ENCODE peak calls at places on chromosomes 3 and 15, in ten cellular contexts. One of them, this sample, is unnamed.

GRCh38 chr3:149227591-149228268 is 6.1 kb upstream of the CP start:
- DNase-seq in GM04503: no peak
- DNase-seq in GM12865: no peak
- DNase-seq in T-helper 17 cell: no peak
- DNase-seq in activated T-helper 9 cell treated with anti-CD3 and anti-CD28 coated beads, Interleukin-2, amount 50 U/mL, for 16 hours: no peak
- DNase-seq in amniotic stem cell: no peak
- DNase-seq in AG04450: no peak
- DNase-seq in caudate nucleus: no peak
- DNase-seq in effector memory CD4-positive, alpha-beta T cell: no peak
- DNase-seq in AG04449: no peak
- DNase-seq in this sample: no peak

GRCh38 chr3:13019243-13019701 is 54.0 kb downstream of the IQSEC1 start:
- DNase-seq in GM04503: peak; percentile 27
- DNase-seq in GM12865: no peak
- DNase-seq in T-helper 17 cell: no peak
- DNase-seq in activated T-helper 9 cell treated with anti-CD3 and anti-CD28 coated beads, Interleukin-2, amount 50 U/mL, for 16 hours: no peak
- DNase-seq in amniotic stem cell: peak; percentile 18
- DNase-seq in AG04450: peak; percentile 71
- DNase-seq in caudate nucleus: no peak
- DNase-seq in effector memory CD4-positive, alpha-beta T cell: no peak
- DNase-seq in AG04449: no peak
- DNase-seq in this sample: no peak

GRCh38 chr3:32817561-32818430 is at the start of gene TRIM71:
- DNase-seq in GM04503: no peak
- DNase-seq in GM12865: no peak
- DNase-seq in T-helper 17 cell: no peak
- DNase-seq in activated T-helper 9 cell treated with anti-CD3 and anti-CD28 coated beads, Interleukin-2, amount 50 U/mL, for 16 hours: no peak
- DNase-seq in amniotic stem cell: no peak
- DNase-seq in AG04450: no peak
- DNase-seq in caudate nucleus: no peak
- DNase-seq in effector memory CD4-positive, alpha-beta T cell: no peak
- DNase-seq in AG04449: no peak
- DNase-seq in this sample: no peak

GRCh38 chr3:87771338-87772059 is 287.3 kb downstream of the CGGBP1 start:
- DNase-seq in GM04503: peak; percentile 8
- DNase-seq in GM12865: peak; percentile 66
- DNase-seq in T-helper 17 cell: peak; percentile 7
- DNase-seq in activated T-helper 9 cell treated with anti-CD3 and anti-CD28 coated beads, Interleukin-2, amount 50 U/mL, for 16 hours: no peak
- DNase-seq in amniotic stem cell: no peak
- DNase-seq in AG04450: no peak
- DNase-seq in caudate nucleus: no peak
- DNase-seq in effector memory CD4-positive, alpha-beta T cell: no peak
- DNase-seq in AG04449: no peak
- DNase-seq in this sample: peak; percentile 18

GRCh38 chr3:24953060-24953771 is 458.6 kb upstream of the THRB start:
- DNase-seq in GM04503: no peak
- DNase-seq in GM12865: no peak
- DNase-seq in T-helper 17 cell: no peak
- DNase-seq in activated T-helper 9 cell treated with anti-CD3 and anti-CD28 coated beads, Interleukin-2, amount 50 U/mL, for 16 hours: no peak
- DNase-seq in amniotic stem cell: no peak
- DNase-seq in AG04450: no peak
- DNase-seq in caudate nucleus: no peak
- DNase-seq in effector memory CD4-positive, alpha-beta T cell: no peak
- DNase-seq in AG04449: no peak
- DNase-seq in this sample: no peak

GRCh38 chr15:70137975-70138374 is 40.3 kb upstream of the TLE3 start:
- DNase-seq in GM04503: no peak
- DNase-seq in GM12865: no peak
- DNase-seq in T-helper 17 cell: no peak
- DNase-seq in activated T-helper 9 cell treated with anti-CD3 and anti-CD28 coated beads, Interleukin-2, amount 50 U/mL, for 16 hours: no peak
- DNase-seq in amniotic stem cell: no peak
- DNase-seq in AG04450: no peak
- DNase-seq in caudate nucleus: no peak
- DNase-seq in effector memory CD4-positive, alpha-beta T cell: no peak
- DNase-seq in AG04449: no peak
- DNase-seq in this sample: no peak

GRCh38 chr3:175741951-175742350 is 882.8 kb downstream of the NAALADL2 start:
- DNase-seq in GM04503: no peak
- DNase-seq in GM12865: no peak
- DNase-seq in T-helper 17 cell: no peak
- DNase-seq in activated T-helper 9 cell treated with anti-CD3 and anti-CD28 coated beads, Interleukin-2, amount 50 U/mL, for 16 hours: no peak
- DNase-seq in amniotic stem cell: no peak
- DNase-seq in AG04450: peak; percentile 3
- DNase-seq in caudate nucleus: no peak
- DNase-seq in effector memory CD4-positive, alpha-beta T cell: no peak
- DNase-seq in AG04449: peak; percentile 21
- DNase-seq in this sample: no peak

GRCh38 chr15:84855032-84855645 is 29.3 kb upstream of the SLC28A1 start:
- DNase-seq in GM04503: no peak
- DNase-seq in GM12865: no peak
- DNase-seq in T-helper 17 cell: no peak
- DNase-seq in activated T-helper 9 cell treated with anti-CD3 and anti-CD28 coated beads, Interleukin-2, amount 50 U/mL, for 16 hours: no peak
- DNase-seq in amniotic stem cell: no peak
- DNase-seq in AG04450: no peak
- DNase-seq in caudate nucleus: no peak
- DNase-seq in effector memory CD4-positive, alpha-beta T cell: no peak
- DNase-seq in AG04449: no peak
- DNase-seq in this sample: no peak

GRCh38 chr3:20652249-20652648 is 466.2 kb upstream of the SGO1 start:
- DNase-seq in GM04503: no peak
- DNase-seq in GM12865: no peak
- DNase-seq in T-helper 17 cell: no peak
- DNase-seq in activated T-helper 9 cell treated with anti-CD3 and anti-CD28 coated beads, Interleukin-2, amount 50 U/mL, for 16 hours: no peak
- DNase-seq in amniotic stem cell: no peak
- DNase-seq in AG04450: no peak
- DNase-seq in caudate nucleus: no peak
- DNase-seq in effector memory CD4-positive, alpha-beta T cell: no peak
- DNase-seq in AG04449: no peak
- DNase-seq in this sample: no peak

GRCh38 chr15:67172172-67172571 is 82.3 kb downstream of the AAGAB start:
- DNase-seq in GM04503: no peak
- DNase-seq in GM12865: no peak
- DNase-seq in T-helper 17 cell: no peak
- DNase-seq in activated T-helper 9 cell treated with anti-CD3 and anti-CD28 coated beads, Interleukin-2, amount 50 U/mL, for 16 hours: no peak
- DNase-seq in amniotic stem cell: no peak
- DNase-seq in AG04450: no peak
- DNase-seq in caudate nucleus: no peak
- DNase-seq in effector memory CD4-positive, alpha-beta T cell: no peak
- DNase-seq in AG04449: no peak
- DNase-seq in this sample: no peak

GRCh38 chr15:62440310-62440709 is 275.2 kb upstream of the C2CD4B start:
- DNase-seq in GM04503: no peak
- DNase-seq in GM12865: no peak
- DNase-seq in T-helper 17 cell: no peak
- DNase-seq in activated T-helper 9 cell treated with anti-CD3 and anti-CD28 coated beads, Interleukin-2, amount 50 U/mL, for 16 hours: no peak
- DNase-seq in amniotic stem cell: no peak
- DNase-seq in AG04450: no peak
- DNase-seq in caudate nucleus: no peak
- DNase-seq in effector memory CD4-positive, alpha-beta T cell: no peak
- DNase-seq in AG04449: no peak
- DNase-seq in this sample: no peak

GRCh38 chr3:98482717-98483482 is 14.6 kb upstream of the OR5K2 start:
- DNase-seq in GM04503: no peak
- DNase-seq in GM12865: peak; percentile 33
- DNase-seq in T-helper 17 cell: no peak
- DNase-seq in activated T-helper 9 cell treated with anti-CD3 and anti-CD28 coated beads, Interleukin-2, amount 50 U/mL, for 16 hours: no peak
- DNase-seq in amniotic stem cell: no peak
- DNase-seq in AG04450: no peak
- DNase-seq in caudate nucleus: no peak
- DNase-seq in effector memory CD4-positive, alpha-beta T cell: no peak
- DNase-seq in AG04449: no peak
- DNase-seq in this sample: no peak

GRCh38 chr3:101954946-101955345 is 105.6 kb downstream of the NFKBIZ start:
- DNase-seq in GM04503: no peak
- DNase-seq in GM12865: no peak
- DNase-seq in T-helper 17 cell: no peak
- DNase-seq in activated T-helper 9 cell treated with anti-CD3 and anti-CD28 coated beads, Interleukin-2, amount 50 U/mL, for 16 hours: no peak
- DNase-seq in amniotic stem cell: no peak
- DNase-seq in AG04450: no peak
- DNase-seq in caudate nucleus: no peak
- DNase-seq in effector memory CD4-positive, alpha-beta T cell: no peak
- DNase-seq in AG04449: no peak
- DNase-seq in this sample: no peak

GRCh38 chr15:39159833-39160232 is 421.0 kb upstream of the THBS1 start:
- DNase-seq in GM04503: no peak
- DNase-seq in GM12865: no peak
- DNase-seq in T-helper 17 cell: no peak
- DNase-seq in activated T-helper 9 cell treated with anti-CD3 and anti-CD28 coated beads, Interleukin-2, amount 50 U/mL, for 16 hours: no peak
- DNase-seq in amniotic stem cell: no peak
- DNase-seq in AG04450: no peak
- DNase-seq in caudate nucleus: no peak
- DNase-seq in effector memory CD4-positive, alpha-beta T cell: no peak
- DNase-seq in AG04449: no peak
- DNase-seq in this sample: no peak

GRCh38 chr3:59595830-59596229 is 546.0 kb upstream of the CFAP20DC start:
- DNase-seq in GM04503: no peak
- DNase-seq in GM12865: no peak
- DNase-seq in T-helper 17 cell: no peak
- DNase-seq in activated T-helper 9 cell treated with anti-CD3 and anti-CD28 coated beads, Interleukin-2, amount 50 U/mL, for 16 hours: no peak
- DNase-seq in amniotic stem cell: no peak
- DNase-seq in AG04450: no peak
- DNase-seq in caudate nucleus: no peak
- DNase-seq in effector memory CD4-positive, alpha-beta T cell: no peak
- DNase-seq in AG04449: no peak
- DNase-seq in this sample: no peak

GRCh38 chr15:92495468-92495867 is 101.8 kb downstream of the ST8SIA2 start:
- DNase-seq in GM04503: no peak
- DNase-seq in GM12865: no peak
- DNase-seq in T-helper 17 cell: no peak
- DNase-seq in activated T-helper 9 cell treated with anti-CD3 and anti-CD28 coated beads, Interleukin-2, amount 50 U/mL, for 16 hours: no peak
- DNase-seq in amniotic stem cell: no peak
- DNase-seq in AG04450: no peak
- DNase-seq in caudate nucleus: no peak
- DNase-seq in effector memory CD4-positive, alpha-beta T cell: no peak
- DNase-seq in AG04449: no peak
- DNase-seq in this sample: no peak

GRCh38 chr3:189099031-189099471 is 72.7 kb upstream of the TPRG1 start:
- DNase-seq in GM04503: peak; percentile 18
- DNase-seq in GM12865: no peak
- DNase-seq in T-helper 17 cell: no peak
- DNase-seq in activated T-helper 9 cell treated with anti-CD3 and anti-CD28 coated beads, Interleukin-2, amount 50 U/mL, for 16 hours: no peak
- DNase-seq in amniotic stem cell: no peak
- DNase-seq in AG04450: no peak
- DNase-seq in caudate nucleus: no peak
- DNase-seq in effector memory CD4-positive, alpha-beta T cell: no peak
- DNase-seq in AG04449: no peak
- DNase-seq in this sample: no peak

GRCh38 chr15:72800819-72801481 is 17.4 kb upstream of the ADPGK start:
- DNase-seq in GM04503: no peak
- DNase-seq in GM12865: no peak
- DNase-seq in T-helper 17 cell: no peak
- DNase-seq in activated T-helper 9 cell treated with anti-CD3 and anti-CD28 coated beads, Interleukin-2, amount 50 U/mL, for 16 hours: no peak
- DNase-seq in amniotic stem cell: no peak
- DNase-seq in AG04450: no peak
- DNase-seq in caudate nucleus: no peak
- DNase-seq in effector memory CD4-positive, alpha-beta T cell: no peak
- DNase-seq in AG04449: no peak
- DNase-seq in this sample: no peak

GRCh38 chr3:55203006-55203405 is 275.1 kb upstream of the LRTM1 start:
- DNase-seq in GM04503: no peak
- DNase-seq in GM12865: no peak
- DNase-seq in T-helper 17 cell: no peak
- DNase-seq in activated T-helper 9 cell treated with anti-CD3 and anti-CD28 coated beads, Interleukin-2, amount 50 U/mL, for 16 hours: no peak
- DNase-seq in amniotic stem cell: no peak
- DNase-seq in AG04450: no peak
- DNase-seq in caudate nucleus: no peak
- DNase-seq in effector memory CD4-positive, alpha-beta T cell: no peak
- DNase-seq in AG04449: no peak
- DNase-seq in this sample: no peak

GRCh38 chr3:11482024-11482423 is 161.7 kb downstream of the VGLL4 start:
- DNase-seq in GM04503: no peak
- DNase-seq in GM12865: no peak
- DNase-seq in T-helper 17 cell: no peak
- DNase-seq in activated T-helper 9 cell treated with anti-CD3 and anti-CD28 coated beads, Interleukin-2, amount 50 U/mL, for 16 hours: no peak
- DNase-seq in amniotic stem cell: no peak
- DNase-seq in AG04450: no peak
- DNase-seq in caudate nucleus: peak; percentile 29
- DNase-seq in effector memory CD4-positive, alpha-beta T cell: no peak
- DNase-seq in AG04449: no peak
- DNase-seq in this sample: no peak

GRCh38 chr3:10365791-10366190 is 44.9 kb upstream of the SEC13 start:
- DNase-seq in GM04503: no peak
- DNase-seq in GM12865: no peak
- DNase-seq in T-helper 17 cell: no peak
- DNase-seq in activated T-helper 9 cell treated with anti-CD3 and anti-CD28 coated beads, Interleukin-2, amount 50 U/mL, for 16 hours: no peak
- DNase-seq in amniotic stem cell: no peak
- DNase-seq in AG04450: no peak
- DNase-seq in caudate nucleus: no peak
- DNase-seq in effector memory CD4-positive, alpha-beta T cell: no peak
- DNase-seq in AG04449: peak; percentile 51
- DNase-seq in this sample: no peak

GRCh38 chr15:48581221-48581620 is 64.3 kb downstream of the FBN1 start:
- DNase-seq in GM04503: no peak
- DNase-seq in GM12865: no peak
- DNase-seq in T-helper 17 cell: no peak
- DNase-seq in activated T-helper 9 cell treated with anti-CD3 and anti-CD28 coated beads, Interleukin-2, amount 50 U/mL, for 16 hours: no peak
- DNase-seq in amniotic stem cell: no peak
- DNase-seq in AG04450: no peak
- DNase-seq in caudate nucleus: no peak
- DNase-seq in effector memory CD4-positive, alpha-beta T cell: no peak
- DNase-seq in AG04449: no peak
- DNase-seq in this sample: no peak

GRCh38 chr3:153257673-153258351 is 95.8 kb downstream of the RAP2B start:
- DNase-seq in GM04503: no peak
- DNase-seq in GM12865: peak; percentile 7
- DNase-seq in T-helper 17 cell: no peak
- DNase-seq in activated T-helper 9 cell treated with anti-CD3 and anti-CD28 coated beads, Interleukin-2, amount 50 U/mL, for 16 hours: no peak
- DNase-seq in amniotic stem cell: no peak
- DNase-seq in AG04450: no peak
- DNase-seq in caudate nucleus: no peak
- DNase-seq in effector memory CD4-positive, alpha-beta T cell: no peak
- DNase-seq in AG04449: no peak
- DNase-seq in this sample: no peak

GRCh38 chr3:186095584-186096061 is 13.3 kb downstream of the ETV5 start:
- DNase-seq in GM04503: no peak
- DNase-seq in GM12865: no peak
- DNase-seq in T-helper 17 cell: no peak
- DNase-seq in activated T-helper 9 cell treated with anti-CD3 and anti-CD28 coated beads, Interleukin-2, amount 50 U/mL, for 16 hours: no peak
- DNase-seq in amniotic stem cell: no peak
- DNase-seq in AG04450: no peak
- DNase-seq in caudate nucleus: no peak
- DNase-seq in effector memory CD4-positive, alpha-beta T cell: no peak
- DNase-seq in AG04449: no peak
- DNase-seq in this sample: no peak

GRCh38 chr3:185353823-185354614 is 8.9 kb upstream of the MAP3K13 start:
- DNase-seq in GM04503: no peak
- DNase-seq in GM12865: peak; percentile 94
- DNase-seq in T-helper 17 cell: peak; percentile 20
- DNase-seq in activated T-helper 9 cell treated with anti-CD3 and anti-CD28 coated beads, Interleukin-2, amount 50 U/mL, for 16 hours: peak; percentile 26
- DNase-seq in amniotic stem cell: no peak
- DNase-seq in AG04450: no peak
- DNase-seq in caudate nucleus: peak; percentile 20
- DNase-seq in effector memory CD4-positive, alpha-beta T cell: no peak
- DNase-seq in AG04449: no peak
- DNase-seq in this sample: peak; percentile 88

GRCh38 chr15:38058596-38059075 is 124.2 kb downstream of the TMCO5A start:
- DNase-seq in GM04503: no peak
- DNase-seq in GM12865: peak; percentile 21
- DNase-seq in T-helper 17 cell: no peak
- DNase-seq in activated T-helper 9 cell treated with anti-CD3 and anti-CD28 coated beads, Interleukin-2, amount 50 U/mL, for 16 hours: no peak
- DNase-seq in amniotic stem cell: no peak
- DNase-seq in AG04450: no peak
- DNase-seq in caudate nucleus: no peak
- DNase-seq in effector memory CD4-positive, alpha-beta T cell: no peak
- DNase-seq in AG04449: no peak
- DNase-seq in this sample: no peak

GRCh38 chr3:174342941-174343431 is 516.1 kb upstream of the NAALADL2 start:
- DNase-seq in GM04503: peak; percentile 67
- DNase-seq in GM12865: no peak
- DNase-seq in T-helper 17 cell: no peak
- DNase-seq in activated T-helper 9 cell treated with anti-CD3 and anti-CD28 coated beads, Interleukin-2, amount 50 U/mL, for 16 hours: no peak
- DNase-seq in amniotic stem cell: no peak
- DNase-seq in AG04450: no peak
- DNase-seq in caudate nucleus: no peak
- DNase-seq in effector memory CD4-positive, alpha-beta T cell: no peak
- DNase-seq in AG04449: peak; percentile 60
- DNase-seq in this sample: no peak

GRCh38 chr3:195182470-195182795 is 88.5 kb downstream of the XXYLT1 start:
- DNase-seq in GM04503: no peak
- DNase-seq in GM12865: no peak
- DNase-seq in T-helper 17 cell: no peak
- DNase-seq in activated T-helper 9 cell treated with anti-CD3 and anti-CD28 coated beads, Interleukin-2, amount 50 U/mL, for 16 hours: no peak
- DNase-seq in amniotic stem cell: no peak
- DNase-seq in AG04450: peak; percentile 38
- DNase-seq in caudate nucleus: no peak
- DNase-seq in effector memory CD4-positive, alpha-beta T cell: no peak
- DNase-seq in AG04449: no peak
- DNase-seq in this sample: no peak

This sample was measured in HL-60.